ENCODE peak calls at places on chromosomes 4 and X, in seven cellular contexts. One of them, this sample, is unnamed.

GRCh38 chr4:172270421-172270820 is 457.2 kb downstream of the GALNTL6 start:
- DNase-seq in GM12864: no peak
- DNase-seq in mesothelial cell of epicardium: no peak
- DNase-seq in tibial artery: no peak
- DNase-seq in cardiac muscle cell: peak
- DNase-seq in coronary artery: no peak
- DNase-seq in CD8-positive, alpha-beta T cell: no peak
- DNase-seq in this sample: no peak

GRCh38 chr4:123661080-123661737 is 264.6 kb downstream of the SPRY1 start:
- DNase-seq in cardiac muscle cell: peak
- DNase-seq in GM12864: no peak
- DNase-seq in CD8-positive, alpha-beta T cell: no peak
- DNase-seq in tibial artery: no peak
- DNase-seq in mesothelial cell of epicardium: no peak
- DNase-seq in coronary artery: no peak
- DNase-seq in this sample: no peak

GRCh38 chrX:21996872-21997271 is 35.3 kb upstream of the PHEX start:
- DNase-seq in cardiac muscle cell: no peak
- DNase-seq in mesothelial cell of epicardium: no peak
- DNase-seq in CD8-positive, alpha-beta T cell: no peak
- DNase-seq in tibial artery: no peak
- DNase-seq in coronary artery: no peak
- DNase-seq in GM12864: no peak
- DNase-seq in this sample: peak

GRCh38 chr4:117786566-117786965 is 247.7 kb upstream of the NDST3 start:
- DNase-seq in tibial artery: no peak
- DNase-seq in cardiac muscle cell: no peak
- DNase-seq in CD8-positive, alpha-beta T cell: no peak
- DNase-seq in mesothelial cell of epicardium: no peak
- DNase-seq in GM12864: no peak
- DNase-seq in coronary artery: no peak
- DNase-seq in this sample: no peak

GRCh38 chrX:154804957-154805695 is at the start of gene MPP1:
- DNase-seq in mesothelial cell of epicardium: peak
- DNase-seq in GM12864: no peak
- DNase-seq in tibial artery: peak
- DNase-seq in cardiac muscle cell: peak
- DNase-seq in coronary artery: peak
- DNase-seq in CD8-positive, alpha-beta T cell: peak
- DNase-seq in this sample: peak

GRCh38 chrX:45164995-45165394 is 35.7 kb downstream of the DIPK2B start:
- DNase-seq in cardiac muscle cell: no peak
- DNase-seq in GM12864: no peak
- DNase-seq in tibial artery: no peak
- DNase-seq in CD8-positive, alpha-beta T cell: no peak
- DNase-seq in mesothelial cell of epicardium: no peak
- DNase-seq in coronary artery: no peak
- DNase-seq in this sample: no peak

GRCh38 chrX:36407886-36408285 is 488.4 kb downstream of the CFAP47 start:
- DNase-seq in tibial artery: no peak
- DNase-seq in CD8-positive, alpha-beta T cell: no peak
- DNase-seq in GM12864: no peak
- DNase-seq in cardiac muscle cell: peak
- DNase-seq in coronary artery: no peak
- DNase-seq in mesothelial cell of epicardium: no peak
- DNase-seq in this sample: no peak

GRCh38 chr4:24969486-24969885 is 56.6 kb upstream of the CCDC149 start:
- DNase-seq in cardiac muscle cell: no peak
- DNase-seq in mesothelial cell of epicardium: no peak
- DNase-seq in coronary artery: no peak
- DNase-seq in CD8-positive, alpha-beta T cell: no peak
- DNase-seq in tibial artery: no peak
- DNase-seq in GM12864: no peak
- DNase-seq in this sample: no peak

GRCh38 chrX:4708970-4709760 is 995.7 kb upstream of the PRKX start:
- DNase-seq in coronary artery: no peak
- DNase-seq in mesothelial cell of epicardium: no peak
- DNase-seq in cardiac muscle cell: no peak
- DNase-seq in CD8-positive, alpha-beta T cell: no peak
- DNase-seq in tibial artery: no peak
- DNase-seq in GM12864: no peak
- DNase-seq in this sample: peak

GRCh38 chr4:37719021-37719420 is 32.8 kb upstream of the RELL1 start:
- DNase-seq in coronary artery: no peak
- DNase-seq in cardiac muscle cell: no peak
- DNase-seq in GM12864: no peak
- DNase-seq in mesothelial cell of epicardium: no peak
- DNase-seq in CD8-positive, alpha-beta T cell: no peak
- DNase-seq in tibial artery: no peak
- DNase-seq in this sample: no peak

GRCh38 chr4:152860057-152860456 is 76.1 kb upstream of the FHDC1 start:
- DNase-seq in CD8-positive, alpha-beta T cell: no peak
- DNase-seq in coronary artery: no peak
- DNase-seq in cardiac muscle cell: no peak
- DNase-seq in tibial artery: no peak
- DNase-seq in GM12864: no peak
- DNase-seq in mesothelial cell of epicardium: no peak
- DNase-seq in this sample: no peak

GRCh38 chrX:20529301-20529700 is 262.6 kb upstream of the RPS6KA3 start:
- DNase-seq in cardiac muscle cell: no peak
- DNase-seq in coronary artery: no peak
- DNase-seq in GM12864: no peak
- DNase-seq in CD8-positive, alpha-beta T cell: no peak
- DNase-seq in mesothelial cell of epicardium: no peak
- DNase-seq in tibial artery: no peak
- DNase-seq in this sample: no peak

GRCh38 chrX:140505421-140506337 is 810 bp upstream of the SOX3 start:
- DNase-seq in GM12864: no peak
- DNase-seq in mesothelial cell of epicardium: no peak
- DNase-seq in cardiac muscle cell: no peak
- DNase-seq in coronary artery: no peak
- DNase-seq in tibial artery: no peak
- DNase-seq in CD8-positive, alpha-beta T cell: no peak
- DNase-seq in this sample: no peak

GRCh38 chr4:40916880-40917279 is 167.1 kb downstream of the NSUN7 start:
- DNase-seq in mesothelial cell of epicardium: no peak
- DNase-seq in tibial artery: peak
- DNase-seq in coronary artery: no peak
- DNase-seq in cardiac muscle cell: peak
- DNase-seq in CD8-positive, alpha-beta T cell: peak
- DNase-seq in GM12864: no peak
- DNase-seq in this sample: peak

GRCh38 chr4:174539571-174539970 is 17.3 kb upstream of the HPGD start:
- DNase-seq in cardiac muscle cell: no peak
- DNase-seq in mesothelial cell of epicardium: no peak
- DNase-seq in coronary artery: no peak
- DNase-seq in CD8-positive, alpha-beta T cell: no peak
- DNase-seq in GM12864: no peak
- DNase-seq in tibial artery: no peak
- DNase-seq in this sample: no peak

GRCh38 chrX:1105671-1106419 is 106.6 kb downstream of the CRLF2 start:
- DNase-seq in tibial artery: peak
- DNase-seq in CD8-positive, alpha-beta T cell: no peak
- DNase-seq in mesothelial cell of epicardium: no peak
- DNase-seq in cardiac muscle cell: no peak
- DNase-seq in GM12864: no peak
- DNase-seq in coronary artery: peak
- DNase-seq in this sample: no peak

GRCh38 chrX:3712870-3713224 is 602 bp downstream of the PRKX start:
- DNase-seq in coronary artery: no peak
- DNase-seq in tibial artery: no peak
- DNase-seq in cardiac muscle cell: no peak
- DNase-seq in CD8-positive, alpha-beta T cell: no peak
- DNase-seq in mesothelial cell of epicardium: no peak
- DNase-seq in GM12864: no peak
- DNase-seq in this sample: no peak

GRCh38 chr4:18695733-18696527 is 674.4 kb upstream of the LCORL start:
- DNase-seq in CD8-positive, alpha-beta T cell: no peak
- DNase-seq in coronary artery: no peak
- DNase-seq in mesothelial cell of epicardium: no peak
- DNase-seq in GM12864: no peak
- DNase-seq in tibial artery: no peak
- DNase-seq in cardiac muscle cell: no peak
- DNase-seq in this sample: no peak

GRCh38 chr4:142656178-142656577 is 189.9 kb downstream of the INPP4B start:
- DNase-seq in cardiac muscle cell: peak
- DNase-seq in mesothelial cell of epicardium: no peak
- DNase-seq in CD8-positive, alpha-beta T cell: peak
- DNase-seq in GM12864: no peak
- DNase-seq in coronary artery: no peak
- DNase-seq in tibial artery: no peak
- DNase-seq in this sample: no peak

GRCh38 chr4:142663828-142664227 is 182.3 kb downstream of the INPP4B start:
- DNase-seq in coronary artery: no peak
- DNase-seq in tibial artery: no peak
- DNase-seq in mesothelial cell of epicardium: no peak
- DNase-seq in CD8-positive, alpha-beta T cell: no peak
- DNase-seq in cardiac muscle cell: no peak
- DNase-seq in GM12864: no peak
- DNase-seq in this sample: no peak

GRCh38 chr4:142660728-142661127 is 185.4 kb downstream of the INPP4B start:
- DNase-seq in CD8-positive, alpha-beta T cell: no peak
- DNase-seq in cardiac muscle cell: no peak
- DNase-seq in mesothelial cell of epicardium: no peak
- DNase-seq in coronary artery: no peak
- DNase-seq in GM12864: no peak
- DNase-seq in tibial artery: no peak
- DNase-seq in this sample: no peak
- TF ChIP-seq CTCF in CD8-positive, alpha-beta T cell: no peak
- TF ChIP-seq CTCF in cardiac muscle cell: no peak
- TF ChIP-seq CTCF in mesothelial cell of epicardium: no peak
- TF ChIP-seq CTCF in coronary artery: no peak
- TF ChIP-seq CTCF in GM12864: no peak
- TF ChIP-seq CTCF in tibial artery: no peak
- TF ChIP-seq CTCF in this sample: no peak

DNA sequence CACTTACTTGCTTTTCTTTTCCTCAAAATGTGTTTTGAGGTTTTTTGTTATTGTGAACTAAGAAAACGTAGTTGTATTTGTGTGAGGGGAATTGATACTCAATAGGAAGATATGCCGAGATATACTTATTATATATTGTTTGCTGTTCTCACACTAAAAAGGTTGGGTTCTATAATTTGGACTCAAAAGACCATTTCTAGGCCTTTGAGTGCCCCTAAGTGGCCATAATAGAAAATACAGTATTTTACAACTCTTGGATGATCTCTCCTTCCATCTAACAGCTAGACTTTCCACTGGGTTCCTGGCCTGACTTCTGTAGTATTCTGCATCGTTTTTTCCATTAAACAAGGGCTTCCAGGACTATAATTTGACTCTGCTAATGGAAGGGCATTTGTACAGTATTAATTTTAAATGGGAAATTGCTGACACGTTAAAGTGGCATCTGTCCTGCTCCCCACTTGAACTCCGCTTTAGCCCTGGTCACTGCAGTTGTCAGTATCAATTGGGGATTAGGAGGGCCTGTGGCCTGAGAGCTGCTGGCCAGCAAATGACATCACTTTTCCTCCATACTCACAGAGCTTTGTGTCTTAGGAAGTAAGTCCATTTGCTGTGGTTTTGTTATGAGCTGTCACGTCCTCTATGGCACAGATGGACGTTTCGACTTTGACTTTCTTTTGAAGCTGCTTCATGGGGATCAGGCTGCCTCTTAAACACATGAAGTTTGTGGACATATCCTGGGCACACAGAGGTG is 176.9 kb downstream of the SLIT2 start:
- DNase-seq in tibial artery: no peak
- DNase-seq in cardiac muscle cell: peak
- DNase-seq in GM12864: no peak
- DNase-seq in CD8-positive, alpha-beta T cell: no peak
- DNase-seq in coronary artery: no peak
- DNase-seq in mesothelial cell of epicardium: no peak
- DNase-seq in this sample: no peak
- TF ChIP-seq CTCF in tibial artery: no peak
- TF ChIP-seq CTCF in cardiac muscle cell: peak
- TF ChIP-seq CTCF in GM12864: peak
- TF ChIP-seq CTCF in CD8-positive, alpha-beta T cell: no peak
- TF ChIP-seq CTCF in coronary artery: no peak
- TF ChIP-seq CTCF in mesothelial cell of epicardium: no peak
- TF ChIP-seq CTCF in this sample: no peak

DNA sequence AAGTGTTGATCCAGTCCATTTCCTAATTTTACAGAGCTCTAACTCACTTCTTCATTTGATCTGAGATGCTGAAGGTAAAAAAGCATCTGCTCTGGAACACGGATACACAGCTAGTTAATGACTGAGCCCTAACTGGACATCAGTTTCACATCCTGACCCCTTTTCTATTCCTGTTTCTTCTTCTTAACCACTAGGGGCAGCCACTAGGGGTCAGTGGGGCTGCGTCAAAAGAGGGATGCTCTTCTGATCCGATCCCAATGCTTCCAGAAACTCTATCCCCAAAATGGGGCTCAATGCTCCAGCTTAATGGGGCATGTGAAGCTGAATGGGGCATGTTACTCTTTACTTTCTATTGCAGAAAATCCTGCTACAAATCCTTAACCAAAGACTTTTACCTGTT is 33.4 kb upstream of the PHKA2 start:
- DNase-seq in CD8-positive, alpha-beta T cell: no peak
- DNase-seq in cardiac muscle cell: peak
- DNase-seq in mesothelial cell of epicardium: no peak
- DNase-seq in GM12864: no peak
- DNase-seq in tibial artery: no peak
- DNase-seq in coronary artery: no peak
- DNase-seq in this sample: peak
- TF ChIP-seq CTCF in CD8-positive, alpha-beta T cell: no peak
- TF ChIP-seq CTCF in cardiac muscle cell: peak
- TF ChIP-seq CTCF in mesothelial cell of epicardium: no peak
- TF ChIP-seq CTCF in GM12864: peak
- TF ChIP-seq CTCF in tibial artery: peak
- TF ChIP-seq CTCF in coronary artery: no peak
- TF ChIP-seq CTCF in this sample: peak

DNA sequence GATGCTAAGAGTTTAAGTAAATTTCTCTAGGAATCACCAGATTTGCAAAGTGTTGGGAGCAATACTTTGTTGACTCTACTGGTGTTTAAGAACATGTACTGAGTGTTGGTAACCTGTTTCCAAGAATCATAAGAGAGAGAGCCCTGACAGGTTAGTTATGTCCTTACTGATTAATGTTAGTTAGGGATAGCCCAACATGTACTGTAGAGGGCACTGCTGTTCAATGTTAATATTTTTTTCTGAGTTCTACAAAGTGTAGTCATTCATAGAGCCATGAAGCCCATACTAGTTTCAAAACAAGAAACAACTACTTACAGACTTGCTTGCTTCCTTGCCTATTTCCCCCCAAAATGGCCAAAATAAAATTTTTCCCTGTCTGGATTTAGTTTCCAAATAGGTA is 11.9 kb downstream of the TMPRSS11D start:
- DNase-seq in CD8-positive, alpha-beta T cell: no peak
- DNase-seq in tibial artery: no peak
- DNase-seq in coronary artery: no peak
- DNase-seq in GM12864: peak
- DNase-seq in cardiac muscle cell: peak
- DNase-seq in mesothelial cell of epicardium: no peak
- DNase-seq in this sample: peak
- TF ChIP-seq CTCF in CD8-positive, alpha-beta T cell: no peak
- TF ChIP-seq CTCF in tibial artery: no peak
- TF ChIP-seq CTCF in coronary artery: no peak
- TF ChIP-seq CTCF in GM12864: peak
- TF ChIP-seq CTCF in cardiac muscle cell: peak
- TF ChIP-seq CTCF in mesothelial cell of epicardium: no peak
- TF ChIP-seq CTCF in this sample: peak

GRCh38 chr4:100246697-100247096 is 56.4 kb upstream of the DDIT4L start:
- DNase-seq in GM12864: no peak
- DNase-seq in tibial artery: no peak
- DNase-seq in mesothelial cell of epicardium: no peak
- DNase-seq in cardiac muscle cell: no peak
- DNase-seq in coronary artery: no peak
- DNase-seq in CD8-positive, alpha-beta T cell: no peak
- DNase-seq in this sample: no peak
- TF ChIP-seq CTCF in GM12864: no peak
- TF ChIP-seq CTCF in tibial artery: no peak
- TF ChIP-seq CTCF in mesothelial cell of epicardium: no peak
- TF ChIP-seq CTCF in cardiac muscle cell: no peak
- TF ChIP-seq CTCF in coronary artery: no peak
- TF ChIP-seq CTCF in CD8-positive, alpha-beta T cell: no peak
- TF ChIP-seq CTCF in this sample: no peak

This sample was measured in HL-60.